ENCODE peak calls at places on chromosomes 1 and 21, in six cellular contexts. Y is left cardiac atrium; C is WERI-Rb-1; E is midbrain; V is activated gamma-delta T cell treated with anti-CD3 and anti-CD28 coated beads, Interleukin-2, amount 50 U/mL, for 16 hours; P is stimulated activated CD4-positive, alpha-beta T cell treated with anti-CD3 and anti-CD28 coated beads, TNF-alpha, amount 100 ng/mL, for 1 hour. K is an unnamed sample.

GRCh38 chr1:178633068-178633467 is 92.0 kb upstream of the RALGPS2 start:
- DNase-seq in Y (no peak), C (no peak), E (no peak), V (no peak), P (no peak), K (no peak)

GRCh38 chr1:178093150-178093957 is 550 bp upstream of the RASAL2 start:
- DNase-seq in Y (peak; percentile 95), C (peak; percentile 99), E (peak; percentile 96), V (no peak), P (no peak), K (peak; percentile 91)

GRCh38 chr1:6275826-6276764 is 15.2 kb upstream of the GPR153 start:
- DNase-seq in Y (peak; percentile 66), C (no peak), E (peak; percentile 18), V (no peak), P (no peak), K (peak; percentile 26)

GRCh38 chr1:87392241-87393192 is 63.8 kb downstream of the LMO4 start:
- DNase-seq in Y (no peak), C (no peak), E (no peak), V (no peak), P (no peak), K (no peak)

GRCh38 chr1:203177471-203178039 is 1.9 kb upstream of the MYBPH start:
- DNase-seq in Y (no peak), C (peak; percentile 94), E (no peak), V (no peak), P (no peak), K (no peak)

GRCh38 chr1:220701974-220702373 is 11.8 kb downstream of the C1orf115 start:
- DNase-seq in Y (no peak), C (peak; percentile 58), E (no peak), V (no peak), P (no peak), K (no peak)

GRCh38 chr1:177945943-177946650 is 23.8 kb downstream of the SEC16B start:
- DNase-seq in Y (peak; percentile 40), C (peak; percentile 76), E (peak; percentile 50), V (no peak), P (no peak), K (peak; percentile 69)

GRCh38 chr1:170692866-170693575 is 29.1 kb downstream of the PRRX1 start:
- DNase-seq in Y (no peak), C (no peak), E (no peak), V (no peak), P (no peak), K (no peak)

GRCh38 chr21:41707231-41707988 is 59.4 kb downstream of the RIPK4 start:
- DNase-seq in Y (no peak), C (no peak), E (no peak), V (no peak), P (no peak), K (no peak)

GRCh38 chr1:1628656-1629429 is 3.1 kb upstream of the MMP23B start:
- DNase-seq in Y (no peak), C (peak; percentile 10), E (no peak), V (no peak), P (no peak), K (no peak)

GRCh38 chr21:36155603-36156338 is 853 bp upstream of the DOP1B start:
- DNase-seq in Y (peak; percentile 36), C (no peak), E (no peak), V (no peak), P (no peak), K (no peak)

GRCh38 chr1:23732363-23733224 is 10.7 kb upstream of the ELOA start:
- DNase-seq in Y (no peak), C (no peak), E (no peak), V (no peak), P (no peak), K (no peak)

GRCh38 chr1:201226859-201227488 is 36.4 kb downstream of the IGFN1 start:
- DNase-seq in Y (no peak), C (peak; percentile 12), E (no peak), V (no peak), P (no peak), K (no peak)

GRCh38 chr1:32014199-32014936 is 700 bp downstream of the KHDRBS1 start:
- DNase-seq in Y (peak; percentile 66), C (peak; percentile 59), E (peak; percentile 27), V (peak; percentile 7), P (no peak), K (peak; percentile 55)